ENCODE peak calls at places on chromosomes 7 and 10, in four cellular contexts. M, K, U and S are unnamed samples.

GRCh38 chr7:87231243-87231642 is 11.7 kb upstream of the TMEM243 start:
- DNase-seq in M (no peak), K (no peak), U (no peak), S (no peak)

GRCh38 chr10:30510184-30510931 is 76.4 kb downstream of the MAP3K8 start:
- DNase-seq in M (no peak), K (no peak), U (peak), S (peak)

GRCh38 chr7:114715907-114716306 is 206.0 kb upstream of the MDFIC start:
- DNase-seq in M (no peak), K (no peak), U (no peak), S (peak)

GRCh38 chr7:108135446-108136190 is 5.5 kb upstream of the LAMB4 start:
- DNase-seq in M (peak), K (no peak), U (no peak), S (no peak)

GRCh38 chr10:93893646-93894515 is at the start of gene SLC35G1:
- DNase-seq in M (peak), K (peak), U (peak), S (peak)

GRCh38 chr7:159126496-159127345 is 17.9 kb downstream of the VIPR2 start:
- DNase-seq in M (no peak), K (no peak), U (no peak), S (no peak)

GRCh38 chr10:110372656-110373055 is 67.9 kb upstream of the SMNDC1 start:
- DNase-seq in M (no peak), K (peak), U (no peak), S (no peak)

GRCh38 chr10:110016037-110016436 is 8.3 kb downstream of the ADD3 start:
- DNase-seq in M (no peak), K (peak), U (no peak), S (peak)

GRCh38 chr7:66281678-66282593 is 76.8 kb downstream of the TPST1 start:
- DNase-seq in M (no peak), K (peak), U (peak), S (peak)

GRCh38 chr7:39734605-39735004 is 111.2 kb downstream of the RALA start:
- DNase-seq in M (no peak), K (no peak), U (no peak), S (no peak)

GRCh38 chr10:120841522-120842189 is 9.5 kb upstream of the WDR11 start:
- DNase-seq in M (no peak), K (peak), U (no peak), S (no peak)

GRCh38 chr10:120833222-120833928 is 17.8 kb upstream of the WDR11 start:
- DNase-seq in M (no peak), K (no peak), U (no peak), S (no peak)

GRCh38 chr10:120838941-120839340 is 12.2 kb upstream of the WDR11 start:
- DNase-seq in M (no peak), K (no peak), U (no peak), S (no peak)
- TF ChIP-seq FOS in M (no peak), K (no peak), U (no peak), S (no peak)

GRCh38 chr7:155198206-155198892 is 99.3 kb upstream of the INSIG1 start:
- DNase-seq in M (no peak), K (no peak), U (no peak), S (no peak)

GRCh38 chr7:155195939-155196523 is 101.6 kb upstream of the INSIG1 start:
- DNase-seq in M (no peak), K (no peak), U (no peak), S (no peak)

GRCh38 chr7:155201325-155202087 is 96.2 kb upstream of the INSIG1 start:
- DNase-seq in M (no peak), K (no peak), U (no peak), S (no peak)

GRCh38 chr7:155202106-155202871 is 95.4 kb upstream of the INSIG1 start:
- DNase-seq in M (no peak), K (no peak), U (no peak), S (no peak)

GRCh38 chr7:155198901-155199845 is 98.5 kb upstream of the INSIG1 start:
- DNase-seq in M (no peak), K (no peak), U (no peak), S (peak)
- TF ChIP-seq FOS in M (no peak), K (no peak), U (no peak), S (peak)

DNA sequence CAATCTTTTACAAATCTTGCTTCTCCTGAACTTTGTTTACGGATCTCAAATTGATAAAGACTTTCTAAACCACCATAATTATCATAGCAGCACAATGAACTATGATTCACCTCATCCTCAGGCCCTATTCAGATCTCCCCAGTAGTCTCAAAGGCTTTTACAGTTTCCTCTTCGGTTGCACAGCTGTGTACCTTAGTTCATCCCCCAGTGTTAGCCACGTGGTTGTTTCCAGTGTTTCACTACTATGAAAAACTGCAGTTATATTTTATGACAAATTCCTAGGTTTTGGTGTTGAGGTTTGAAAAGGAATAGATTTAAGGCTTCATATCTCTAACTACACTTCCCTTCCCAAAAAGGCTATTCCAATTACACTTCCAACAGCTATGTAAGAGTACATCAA is 24.9 kb downstream of the PAXIP1 start:
- DNase-seq in M (no peak), K (no peak), U (no peak), S (no peak)
- TF ChIP-seq FOS in M (no peak), K (no peak), U (no peak), S (no peak)

DNA sequence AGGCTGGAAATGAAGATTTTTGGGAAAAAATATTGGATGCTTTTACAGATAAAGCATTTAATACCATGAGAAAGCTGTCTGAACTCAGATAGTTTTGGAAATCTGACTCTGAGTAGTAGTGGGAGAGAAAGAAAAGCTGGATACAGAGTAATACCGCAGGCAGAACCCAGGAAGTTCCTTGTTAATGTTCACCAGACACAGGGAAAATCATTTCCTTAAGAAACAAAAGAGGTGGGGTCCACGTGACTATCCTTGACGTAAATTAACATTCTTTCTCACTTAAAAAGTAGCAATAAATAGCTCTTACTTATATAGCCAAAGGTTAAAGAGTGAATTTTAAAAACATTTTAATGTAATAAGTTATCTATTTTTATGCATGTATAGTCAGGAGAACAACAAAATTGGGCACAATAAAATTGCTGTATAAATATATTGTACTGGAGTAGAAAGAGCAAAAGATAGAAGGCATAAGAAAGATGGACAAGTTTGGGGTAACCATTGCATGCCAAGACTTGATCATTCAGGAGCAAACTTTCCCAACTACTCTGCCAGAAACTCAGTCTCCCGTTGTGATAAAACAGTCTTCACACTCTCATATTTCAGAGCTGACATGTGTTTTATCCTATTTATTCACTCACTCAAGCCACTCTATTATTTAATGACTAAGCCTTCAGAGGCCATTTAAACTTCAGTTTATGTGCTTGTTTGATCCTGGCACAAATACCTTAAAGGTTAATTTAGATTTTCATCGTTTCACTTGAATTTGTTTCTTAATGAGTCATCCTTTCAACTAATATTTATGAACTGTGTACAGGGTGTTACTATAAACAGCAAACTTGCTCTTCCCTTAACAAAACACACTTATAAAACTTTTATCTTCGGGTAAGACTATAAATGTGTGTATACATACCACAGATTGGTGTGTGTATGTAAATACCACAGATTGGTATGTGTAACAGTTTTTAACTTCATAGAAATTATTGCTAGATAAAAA is 143.1 kb downstream of the GNAI1 start:
- DNase-seq in M (no peak), K (peak), U (no peak), S (peak)
- TF ChIP-seq FOS in M (no peak), K (no peak), U (no peak), S (no peak)

DNA sequence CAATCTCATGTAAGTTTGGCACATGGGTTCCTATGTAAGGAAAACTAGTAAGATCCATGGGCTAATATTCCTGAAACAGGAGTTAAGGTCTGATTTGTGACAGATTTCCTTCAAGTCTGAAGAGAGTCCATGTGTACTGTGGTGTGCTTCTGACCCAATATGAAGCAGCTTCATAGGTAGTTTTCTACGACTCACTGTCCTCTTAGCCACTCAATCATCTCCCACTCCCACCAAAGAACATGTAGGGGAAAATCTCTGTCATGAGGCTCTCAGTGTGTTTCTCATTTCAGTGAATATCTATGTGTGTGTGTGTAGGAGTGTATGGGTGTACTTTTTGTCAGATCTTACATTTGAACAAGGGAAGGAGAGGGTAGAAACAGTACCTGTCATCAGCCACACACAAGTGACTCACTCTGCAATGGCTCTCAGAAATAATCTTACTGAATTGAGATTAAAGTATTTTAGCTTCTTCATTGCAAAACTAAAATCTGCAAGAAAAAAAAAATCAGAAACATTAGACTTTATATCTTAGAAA is 31.1 kb downstream of the RELN start:
- DNase-seq in M (no peak), K (no peak), U (no peak), S (no peak)
- TF ChIP-seq FOS in M (no peak), K (no peak), U (no peak), S (no peak)

GRCh38 chr7:23333671-23334246 is 34.6 kb downstream of the MALSU1 start:
- DNase-seq in M (no peak), K (peak), U (no peak), S (peak)
- TF ChIP-seq FOS in M (no peak), K (peak), U (no peak), S (peak)

DNA sequence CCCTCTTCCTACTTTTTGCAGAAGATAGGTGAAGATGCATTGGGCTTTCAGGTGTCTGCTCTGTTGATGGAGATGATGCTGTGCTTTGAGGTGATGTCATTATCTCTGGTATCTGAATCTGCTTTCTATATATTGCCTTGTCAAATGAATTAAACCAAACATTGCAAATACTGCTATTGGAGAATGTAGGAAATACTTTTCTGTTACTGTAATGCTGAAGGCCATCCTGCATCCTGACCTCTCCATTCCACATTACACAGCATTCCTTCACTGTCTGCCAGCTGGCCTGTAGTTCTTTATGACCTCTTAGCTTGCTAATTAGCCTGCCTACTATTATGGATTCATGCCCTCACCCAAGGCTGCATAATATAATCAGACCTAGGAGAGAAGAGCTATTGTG is 73.2 kb downstream of the VCL start:
- DNase-seq in M (no peak), K (peak), U (no peak), S (peak)
- TF ChIP-seq FOS in M (no peak), K (peak), U (no peak), S (no peak)

GRCh38 chr10:49458869-49459268 is 63.0 kb upstream of the DRGX start:
- DNase-seq in M (no peak), K (no peak), U (no peak), S (no peak)
- TF ChIP-seq FOS in M (no peak), K (no peak), U (no peak), S (no peak)

GRCh38 chr10:21926358-21926890 is 77.1 kb downstream of the DNAJC1 start:
- DNase-seq in M (no peak), K (no peak), U (no peak), S (peak)
- TF ChIP-seq FOS in M (no peak), K (no peak), U (no peak), S (no peak)